ENCODE peak calls at places on chromosome 11, in five cellular contexts. J is body of pancreas, Z is HCT116, I is ovary, W is tibial nerve. O is an unnamed sample.

GRCh38 chr11:82682003-82682751 is 51.5 kb downstream of the FAM181B start:
- DNase-seq in J (peak), Z (peak), I (no peak), W (no peak), O (peak)

GRCh38 chr11:112292785-112293407 is 32.2 kb upstream of the PLET1 start:
- DNase-seq in J (peak), Z (no peak), I (no peak), W (no peak), O (no peak)

GRCh38 chr11:99316761-99317475 is 296.2 kb downstream of the CNTN5 start:
- DNase-seq in J (peak), Z (no peak), I (no peak), W (no peak), O (no peak)

GRCh38 chr11:128610765-128611617 is 23.6 kb upstream of the ETS1 start:
- DNase-seq in J (no peak), Z (no peak), I (no peak), W (no peak), O (no peak)

GRCh38 chr11:122146475-122146874 is 30.5 kb upstream of the BLID start:
- DNase-seq in J (no peak), Z (peak), I (no peak), W (no peak), O (no peak)

GRCh38 chr11:132054822-132055221 is 684.4 kb downstream of the NTM start:
- DNase-seq in J (no peak), Z (no peak), I (no peak), W (no peak), O (peak)

GRCh38 chr11:128022007-128022368 is 565.4 kb downstream of the ETS1 start:
- DNase-seq in J (no peak), Z (no peak), I (no peak), W (no peak), O (no peak)

GRCh38 chr11:115665345-115665901 is 161.2 kb upstream of the CADM1 start:
- DNase-seq in J (no peak), Z (no peak), I (no peak), W (no peak), O (no peak)

GRCh38 chr11:18907391-18907790 is 31.8 kb downstream of the MRGPRX1 start:
- DNase-seq in J (no peak), Z (no peak), I (no peak), W (no peak), O (no peak)

GRCh38 chr11:93689166-93689734 is 27.8 kb downstream of the CEP295 start:
- DNase-seq in J (no peak), Z (no peak), I (no peak), W (no peak), O (no peak)

GRCh38 chr11:61158691-61159381 is 2.4 kb downstream of the VPS37C start:
- DNase-seq in J (no peak), Z (no peak), I (no peak), W (no peak), O (no peak)

GRCh38 chr11:104870910-104871309 is 27.4 kb downstream of the CASP12 start:
- DNase-seq in J (no peak), Z (no peak), I (no peak), W (no peak), O (no peak)

GRCh38 chr11:27726981-27727380 is 26.7 kb upstream of the BDNF start:
- DNase-seq in J (no peak), Z (no peak), I (no peak), W (no peak), O (no peak)

GRCh38 chr11:64009234-64009633 is 23.0 kb downstream of the OTUB1 start:
- DNase-seq in J (no peak), Z (no peak), I (no peak), W (no peak), O (no peak)

GRCh38 chr11:5713695-5714094 is 22.6 kb upstream of the OR56B1 start:
- DNase-seq in J (no peak), Z (no peak), I (no peak), W (no peak), O (no peak)

GRCh38 chr11:32643526-32643925 is 59.9 kb downstream of the EIF3M start:
- DNase-seq in J (no peak), Z (no peak), I (no peak), W (no peak), O (no peak)

GRCh38 chr11:720017-720641 is 14.1 kb downstream of the EPS8L2 start:
- DNase-seq in J (no peak), Z (no peak), I (no peak), W (no peak), O (no peak)

GRCh38 chr11:37988031-37988430 is 1390.0 kb upstream of the RAG2 start:
- DNase-seq in J (peak), Z (no peak), I (peak), W (no peak), O (no peak)

GRCh38 chr11:131683666-131684065 is 313.3 kb downstream of the NTM start:
- DNase-seq in J (no peak), Z (no peak), I (no peak), W (no peak), O (no peak)

GRCh38 chr11:127106142-127106541 is 105.6 kb upstream of the KIRREL3 start:
- DNase-seq in J (peak), Z (no peak), I (no peak), W (no peak), O (peak)

GRCh38 chr11:20887137-20887536 is 217.8 kb downstream of the NELL1 start:
- DNase-seq in J (no peak), Z (no peak), I (no peak), W (no peak), O (no peak)

GRCh38 chr11:87265132-87265531 is 227.4 kb downstream of the TMEM135 start:
- DNase-seq in J (no peak), Z (no peak), I (no peak), W (no peak), O (no peak)

GRCh38 chr11:11988099-11988651 is 20.3 kb downstream of the DKK3 start:
- DNase-seq in J (no peak), Z (no peak), I (no peak), W (no peak), O (no peak)

GRCh38 chr11:134514354-134514951 is 102.4 kb upstream of the B3GAT1 start:
- DNase-seq in J (peak), Z (no peak), I (no peak), W (no peak), O (no peak)

GRCh38 chr11:2813141-2813908 is 72.2 kb downstream of the CDKN1C start:
- DNase-seq in J (no peak), Z (no peak), I (no peak), W (no peak), O (no peak)

GRCh38 chr11:86741489-86742435 is 58.6 kb upstream of the PRSS23 start:
- DNase-seq in J (no peak), Z (no peak), I (no peak), W (no peak), O (no peak)

GRCh38 chr11:47257518-47258316 is at the start of gene NR1H3:
- DNase-seq in J (peak), Z (no peak), I (peak), W (peak), O (peak)

GRCh38 chr11:86991341-86991740 is 36.1 kb upstream of the FZD4 start:
- DNase-seq in J (no peak), Z (no peak), I (no peak), W (no peak), O (no peak)

GRCh38 chr11:92180664-92181251 is 43.9 kb upstream of the FAT3 start:
- DNase-seq in J (no peak), Z (no peak), I (no peak), W (no peak), O (no peak)

GRCh38 chr11:125074511-125075241 is 11.6 kb downstream of the SLC37A2 start:
- DNase-seq in J (no peak), Z (no peak), I (no peak), W (no peak), O (no peak)

GRCh38 chr11:130549393-130549999 is 101.1 kb downstream of the ADAMTS15 start:
- DNase-seq in J (no peak), Z (no peak), I (no peak), W (no peak), O (no peak)

GRCh38 chr11:377174-377865 is 8.0 kb downstream of the B4GALNT4 start:
- DNase-seq in J (no peak), Z (no peak), I (no peak), W (no peak), O (no peak)

GRCh38 chr11:2211113-2211971 is 39.7 kb upstream of the TH start:
- DNase-seq in J (peak), Z (peak), I (peak), W (no peak), O (no peak)

GRCh38 chr11:3642071-3642951 is 519 bp upstream of the ART5 start:
- DNase-seq in J (peak), Z (peak), I (peak), W (peak), O (peak)

GRCh38 chr11:12657336-12657735 is 16.9 kb upstream of the TEAD1 start:
- DNase-seq in J (no peak), Z (no peak), I (no peak), W (no peak), O (no peak)

GRCh38 chr11:79244805-79245197 is 196.0 kb downstream of the TENM4 start:
- DNase-seq in J (no peak), Z (no peak), I (no peak), W (no peak), O (no peak)

GRCh38 chr11:2178906-2179494 is 7.4 kb upstream of the TH start:
- DNase-seq in J (peak), Z (peak), I (no peak), W (no peak), O (peak)

GRCh38 chr11:77086521-77087472 is 15.8 kb upstream of the OMP start:
- DNase-seq in J (peak), Z (no peak), I (peak), W (no peak), O (no peak)

GRCh38 chr11:14642873-14643696 is 519 bp upstream of the PDE3B start:
- DNase-seq in J (peak), Z (no peak), I (no peak), W (peak), O (no peak)

DNA sequence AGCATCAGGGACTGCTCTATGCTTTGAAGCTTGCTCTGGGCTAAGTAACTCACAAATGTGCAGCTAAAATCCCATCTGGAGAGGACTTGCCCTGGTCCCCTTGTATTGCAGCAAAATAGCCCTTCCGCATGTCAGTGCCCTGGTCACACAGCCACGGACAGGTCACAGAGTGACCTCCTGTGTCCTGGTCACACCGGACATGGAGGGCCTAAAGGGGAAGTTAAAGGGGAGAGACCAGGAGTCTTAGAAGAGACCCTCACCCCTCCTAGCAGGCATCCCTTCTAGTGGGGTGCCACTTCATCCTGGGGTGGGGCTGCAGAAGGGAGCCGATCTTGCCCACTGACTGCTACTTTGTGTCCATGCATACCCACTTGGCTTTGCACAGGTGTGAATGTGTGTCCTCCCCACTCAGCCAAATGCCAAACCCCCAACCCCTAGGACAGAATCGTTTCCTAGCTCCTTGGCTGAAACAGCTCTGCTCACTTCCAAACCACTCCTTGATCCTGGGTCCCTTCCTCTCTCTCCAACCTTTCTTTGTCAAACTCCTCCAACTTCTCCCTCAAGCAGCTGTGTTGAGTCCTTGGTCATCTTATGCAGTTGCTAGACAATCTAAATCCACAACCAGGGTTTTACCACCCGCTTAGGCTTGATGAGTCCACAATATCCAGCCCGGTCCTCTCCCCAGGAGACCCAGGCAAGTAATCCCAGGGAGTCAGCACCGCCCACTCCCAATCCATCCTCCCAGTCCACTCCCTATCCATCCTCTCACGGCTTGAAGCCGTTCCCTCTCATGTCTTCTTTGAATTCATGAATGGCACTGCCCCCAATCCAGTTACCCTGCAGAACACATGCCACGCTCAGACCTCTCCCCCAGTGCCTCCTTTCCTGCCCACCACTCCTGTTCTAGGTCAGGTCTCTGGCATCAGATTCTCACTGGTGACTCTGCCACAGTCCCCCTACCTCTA is 3.3 kb upstream of the FXYD6 start:
- DNase-seq in J (no peak), Z (no peak), I (no peak), W (no peak), O (no peak)
- TF ChIP-seq POLR2A in J (no peak), Z (no peak), I (no peak), W (no peak), O (no peak)

DNA sequence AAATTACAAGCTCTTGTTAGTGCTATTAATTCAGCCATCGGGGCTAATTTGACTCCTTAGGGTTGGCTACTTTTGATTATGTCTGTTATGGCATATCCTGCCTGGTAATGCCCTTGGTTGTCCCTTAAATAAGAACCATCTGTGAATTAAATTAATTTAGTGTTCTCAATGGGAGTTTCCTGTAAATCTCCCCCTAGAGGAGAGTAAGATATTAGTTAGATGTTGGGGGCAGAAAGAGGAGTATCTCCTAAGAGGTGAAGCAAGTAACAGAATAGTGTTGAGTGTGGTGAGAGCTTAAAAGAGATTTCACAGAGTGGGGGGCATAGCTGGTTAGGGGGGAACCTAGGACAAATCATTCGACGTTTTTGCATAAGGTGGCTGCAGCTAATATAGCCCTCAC is 1126.9 kb downstream of the JRKL start:
- DNase-seq in J (no peak), Z (no peak), I (no peak), W (no peak), O (no peak)
- TF ChIP-seq POLR2A in J (no peak), Z (no peak), I (no peak), W (no peak), O (no peak)

GRCh38 chr11:45669956-45670355 is 4.5 kb upstream of the CHST1 start:
- DNase-seq in J (no peak), Z (no peak), I (no peak), W (no peak), O (no peak)

GRCh38 chr11:45667929-45668680 is 2.7 kb upstream of the CHST1 start:
- DNase-seq in J (no peak), Z (no peak), I (no peak), W (no peak), O (no peak)

GRCh38 chr11:45670386-45671135 is 5.1 kb upstream of the CHST1 start:
- DNase-seq in J (no peak), Z (no peak), I (no peak), W (no peak), O (no peak)

GRCh38 chr11:45666648-45667642 is 1.5 kb upstream of the CHST1 start:
- DNase-seq in J (no peak), Z (no peak), I (no peak), W (no peak), O (no peak)

GRCh38 chr11:45669146-45669545 is 3.7 kb upstream of the CHST1 start:
- DNase-seq in J (no peak), Z (no peak), I (no peak), W (no peak), O (no peak)
- TF ChIP-seq POLR2A in J (no peak), Z (no peak), I (no peak), W (no peak), O (no peak)

GRCh38 chr11:118533769-118534729 is 3.1 kb downstream of the TMEM25 start:
- DNase-seq in J (no peak), Z (no peak), I (no peak), W (no peak), O (no peak)
- TF ChIP-seq POLR2A in J (no peak), Z (no peak), I (no peak), W (no peak), O (no peak)

DNA sequence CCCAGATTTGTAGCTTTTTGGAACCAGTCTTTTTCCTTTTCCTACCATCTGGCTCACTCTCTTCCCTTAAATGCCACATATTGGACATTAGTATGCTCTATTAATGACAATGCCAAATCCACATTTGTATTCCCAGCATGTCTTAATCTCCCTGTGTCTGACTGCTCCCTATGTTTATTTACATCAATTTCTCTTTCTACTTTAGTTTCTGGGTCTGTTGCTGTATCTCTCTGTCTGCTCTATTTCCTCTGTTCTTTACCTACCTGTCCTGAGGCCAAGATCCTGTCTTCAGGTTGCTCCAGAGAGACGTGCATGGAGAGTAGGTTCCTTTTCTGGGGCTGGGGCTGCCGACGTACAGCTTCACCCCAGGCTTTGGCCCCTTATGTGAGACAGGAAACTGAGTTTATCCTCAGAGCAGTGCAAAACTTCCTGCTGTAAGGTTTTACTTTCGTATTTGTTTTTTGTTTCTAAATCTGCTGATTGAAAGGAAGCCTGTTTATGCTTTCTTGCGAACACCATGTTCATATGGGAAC is 25.6 kb downstream of the OR2AG2 start:
- DNase-seq in J (no peak), Z (no peak), I (no peak), W (no peak), O (no peak)
- TF ChIP-seq POLR2A in J (no peak), Z (no peak), I (no peak), W (no peak), O (no peak)

O was measured in H54.